ENCODE peak calls at places on chromosomes 5 and 9, in five cellular contexts. S is B cell, I is heart left ventricle, P is WTC11, K is tibial nerve. Q is an unnamed sample.

GRCh38 chr5:144206136-144206535 is 35.5 kb downstream of the KCTD16 start:
- DNase-seq in S (no peak), I (no peak), P (no peak), K (no peak), Q (no peak)

GRCh38 chr5:173823721-173824567 is 64.2 kb upstream of the CPEB4 start:
- DNase-seq in S (no peak), I (no peak), P (no peak), K (no peak), Q (no peak)

GRCh38 chr5:90802695-90803317 is 244.2 kb downstream of the ADGRV1 start:
- DNase-seq in S (no peak), I (no peak), P (peak), K (no peak), Q (no peak)

GRCh38 chr5:73312146-73312871 is 136.3 kb downstream of the FOXD1 start:
- DNase-seq in S (no peak), I (no peak), P (peak), K (peak), Q (no peak)

GRCh38 chr5:1513326-1514026 is 10.3 kb downstream of the LPCAT1 start:
- DNase-seq in S (peak), I (no peak), P (peak), K (no peak), Q (no peak)

GRCh38 chr9:101455656-101456235 is 20.2 kb upstream of the ALDOB start:
- DNase-seq in S (no peak), I (no peak), P (no peak), K (no peak), Q (no peak)

GRCh38 chr5:43400082-43400481 is 12.1 kb downstream of the CCL28 start:
- DNase-seq in S (no peak), I (no peak), P (no peak), K (no peak), Q (no peak)

GRCh38 chr5:6056280-6056679 is 322.1 kb downstream of the MED10 start:
- DNase-seq in S (no peak), I (no peak), P (no peak), K (no peak), Q (no peak)

GRCh38 chr9:89277454-89277853 is 33.5 kb upstream of the CKS2 start:
- DNase-seq in S (no peak), I (no peak), P (no peak), K (no peak), Q (no peak)

GRCh38 chr9:8895498-8896224 is 1096.1 kb upstream of the DMAC1 start:
- DNase-seq in S (no peak), I (no peak), P (no peak), K (peak), Q (no peak)

GRCh38 chr5:87828545-87829213 is 415.9 kb upstream of the CCNH start:
- DNase-seq in S (no peak), I (no peak), P (no peak), K (no peak), Q (no peak)

GRCh38 chr5:178296066-178296465 is 63.5 kb upstream of the PHYKPL start:
- DNase-seq in S (no peak), I (peak), P (no peak), K (no peak), Q (no peak)

GRCh38 chr5:149489605-149490037 is 61.6 kb downstream of the CSNK1A1 start:
- DNase-seq in S (no peak), I (no peak), P (no peak), K (no peak), Q (no peak)

GRCh38 chr5:136066705-136067271 is 38.0 kb downstream of the TGFBI start:
- DNase-seq in S (no peak), I (no peak), P (no peak), K (no peak), Q (no peak)

GRCh38 chr5:6832994-6833393 is 119.8 kb downstream of the TENT4A start:
- DNase-seq in S (no peak), I (no peak), P (no peak), K (no peak), Q (no peak)

GRCh38 chr9:114224247-114224610 is 68.9 kb downstream of the COL27A1 start:
- DNase-seq in S (no peak), I (no peak), P (no peak), K (no peak), Q (no peak)

GRCh38 chr5:139635606-139636206 is 12.4 kb upstream of the CXXC5 start:
- DNase-seq in S (peak), I (peak), P (peak), K (peak), Q (no peak)

GRCh38 chr5:84131372-84131771 is 253.3 kb downstream of the EDIL3 start:
- DNase-seq in S (no peak), I (no peak), P (no peak), K (no peak), Q (no peak)

GRCh38 chr5:36741138-36741537 is 134.7 kb downstream of the SLC1A3 start:
- DNase-seq in S (no peak), I (no peak), P (no peak), K (no peak), Q (no peak)

GRCh38 chr5:149931992-149932436 is 12.6 kb downstream of the PDE6A start:
- DNase-seq in S (no peak), I (no peak), P (no peak), K (no peak), Q (no peak)

GRCh38 chr5:9686211-9686610 is 56.1 kb upstream of the TAS2R1 start:
- DNase-seq in S (no peak), I (no peak), P (no peak), K (no peak), Q (no peak)

GRCh38 chr9:95457769-95458168 is 59.0 kb downstream of the PTCH1 start:
- DNase-seq in S (no peak), I (no peak), P (no peak), K (no peak), Q (no peak)

GRCh38 chr5:28542968-28543367 is 1504.6 kb upstream of the CDH9 start:
- DNase-seq in S (no peak), I (no peak), P (no peak), K (no peak), Q (no peak)

GRCh38 chr5:43389679-43390329 is 22.4 kb downstream of the CCL28 start:
- DNase-seq in S (peak), I (no peak), P (peak), K (peak), Q (no peak)

GRCh38 chr9:36942891-36943290 is 91.2 kb downstream of the PAX5 start:
- DNase-seq in S (no peak), I (no peak), P (no peak), K (no peak), Q (no peak)

GRCh38 chr5:177494356-177495195 is 2.8 kb downstream of the PDLIM7 start:
- DNase-seq in S (peak), I (peak), P (peak), K (peak), Q (peak)

GRCh38 chr5:116013931-116014330 is 18.3 kb upstream of the ARL14EPL start:
- DNase-seq in S (no peak), I (no peak), P (no peak), K (no peak), Q (no peak)

GRCh38 chr5:43647789-43648188 is 44.8 kb downstream of the NNT start:
- DNase-seq in S (no peak), I (no peak), P (no peak), K (no peak), Q (no peak)

GRCh38 chr9:99197124-99197630 is 24.6 kb downstream of the ALG2 start:
- DNase-seq in S (no peak), I (no peak), P (no peak), K (no peak), Q (no peak)
- TF ChIP-seq CTCF in S (no peak), I (no peak), P (no peak), K (no peak), Q (no peak)

GRCh38 chr5:113508756-113509155 is 4.7 kb upstream of the YTHDC2 start:
- DNase-seq in S (no peak), I (no peak), P (no peak), K (no peak), Q (no peak)

GRCh38 chr5:113510836-113511451 is 2.5 kb upstream of the YTHDC2 start:
- DNase-seq in S (no peak), I (no peak), P (no peak), K (no peak), Q (no peak)

GRCh38 chr5:113514263-113514590 is 733 bp downstream of the YTHDC2 start:
- DNase-seq in S (no peak), I (no peak), P (no peak), K (no peak), Q (no peak)

GRCh38 chr5:113512341-113512740 is 1.2 kb upstream of the YTHDC2 start:
- DNase-seq in S (no peak), I (no peak), P (no peak), K (no peak), Q (no peak)

GRCh38 chr5:113513384-113514262 is at the start of gene YTHDC2:
- DNase-seq in S (peak), I (peak), P (peak), K (peak), Q (peak)
- TF ChIP-seq CTCF in S (peak), I (peak), P (no peak), K (no peak), Q (no peak)

DNA sequence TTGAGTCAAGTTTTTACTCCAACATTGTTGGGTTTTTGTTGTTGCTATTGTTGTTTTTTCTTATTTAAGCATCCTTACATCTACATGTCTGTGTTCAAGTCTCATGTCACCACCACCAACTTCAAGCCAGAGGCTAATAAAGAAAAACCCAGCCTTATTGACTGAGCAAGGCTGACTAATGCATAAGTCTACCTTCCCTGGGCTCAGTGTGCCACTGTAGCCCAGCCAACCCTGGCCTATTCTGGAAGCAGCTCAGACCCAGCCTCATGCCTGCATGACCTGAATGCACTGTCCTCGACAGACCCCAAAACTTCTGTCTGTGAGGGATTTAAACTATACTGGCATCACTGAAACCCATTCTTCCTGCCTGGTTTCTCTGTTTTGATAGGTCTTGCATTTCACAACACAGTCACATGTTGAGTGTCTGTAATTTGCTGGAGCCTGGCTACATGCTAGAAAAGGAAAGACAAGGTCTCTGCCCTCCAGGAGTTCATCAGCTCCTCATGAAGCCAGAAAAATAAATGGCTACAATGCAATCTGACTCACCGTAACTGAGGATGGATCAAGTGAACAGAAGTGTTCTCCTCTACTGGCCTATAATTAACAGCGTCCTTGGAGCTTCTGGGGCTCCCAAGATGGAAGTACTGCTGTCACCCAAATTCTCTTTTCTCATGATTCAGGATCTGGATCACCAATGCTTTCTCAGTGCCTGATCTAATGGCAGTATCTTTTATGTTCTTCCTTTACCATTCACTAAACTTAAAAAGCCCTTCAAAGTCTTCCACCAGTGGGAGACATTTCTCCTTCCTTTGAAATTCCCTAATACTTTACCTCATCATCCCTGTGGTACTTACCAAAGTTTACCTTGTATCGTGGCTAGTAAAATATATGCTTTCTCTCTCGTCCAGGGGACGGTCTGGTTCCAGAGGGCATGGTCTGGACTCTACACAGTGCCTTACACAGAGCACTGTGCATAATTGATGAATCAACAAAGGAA is 103.9 kb upstream of the IFNE start:
- DNase-seq in S (no peak), I (no peak), P (no peak), K (no peak), Q (no peak)
- TF ChIP-seq CTCF in S (no peak), I (no peak), P (no peak), K (no peak), Q (no peak)

GRCh38 chr5:96654209-96654608 is 8.0 kb upstream of the CAST start:
- DNase-seq in S (no peak), I (no peak), P (no peak), K (no peak), Q (no peak)

GRCh38 chr5:96649938-96650540 is 12.1 kb upstream of the CAST start:
- DNase-seq in S (no peak), I (no peak), P (no peak), K (no peak), Q (no peak)

GRCh38 chr5:96652769-96653455 is 9.3 kb upstream of the CAST start:
- DNase-seq in S (no peak), I (no peak), P (peak), K (no peak), Q (no peak)

GRCh38 chr5:96651047-96651446 is 11.1 kb upstream of the CAST start:
- DNase-seq in S (no peak), I (no peak), P (no peak), K (no peak), Q (no peak)

DNA sequence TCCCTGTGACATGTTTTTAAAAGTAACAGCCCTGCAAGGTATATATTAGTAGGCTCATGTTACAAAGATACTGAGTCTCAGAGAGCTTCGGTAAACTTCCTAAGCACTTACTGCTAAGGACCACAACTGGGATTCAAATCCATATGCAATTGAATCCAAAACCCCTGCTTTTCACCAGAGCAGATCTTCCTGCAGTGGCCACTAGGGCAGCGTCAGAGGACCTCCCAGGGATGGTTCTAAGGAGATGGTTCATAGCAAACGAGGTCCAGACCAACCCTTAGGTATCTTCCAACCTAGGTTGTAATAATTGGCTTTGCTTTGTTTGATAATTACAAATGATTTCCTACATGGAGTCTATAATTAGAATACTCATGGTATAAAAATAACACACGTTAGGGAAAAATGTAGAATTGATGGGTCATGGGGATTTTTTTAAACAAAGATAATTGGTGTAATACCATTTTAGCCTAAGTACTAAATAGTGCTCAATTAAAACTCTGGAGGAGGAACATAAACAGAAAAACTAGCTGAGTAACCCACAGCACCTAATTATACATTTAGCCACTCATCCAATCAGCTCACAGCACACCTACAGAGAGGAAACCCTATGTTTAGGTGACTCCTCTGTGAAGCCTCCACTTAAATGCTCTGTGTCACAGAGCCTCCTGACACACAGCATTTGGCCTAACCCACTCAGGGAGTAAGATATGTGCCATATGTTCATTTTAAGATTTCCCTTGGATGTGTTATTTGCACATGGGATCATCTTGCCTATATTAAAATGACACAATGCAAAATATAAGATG is 10.0 kb upstream of the CAST start:
- DNase-seq in S (no peak), I (no peak), P (peak), K (no peak), Q (no peak)
- TF ChIP-seq CTCF in S (peak), I (peak), P (no peak), K (no peak), Q (no peak)

GRCh38 chr5:151424892-151425523 is 22.4 kb upstream of the SLC36A1 start:
- DNase-seq in S (no peak), I (no peak), P (peak), K (no peak), Q (no peak)

GRCh38 chr5:151432210-151432609 is 15.2 kb upstream of the SLC36A1 start:
- DNase-seq in S (no peak), I (no peak), P (no peak), K (no peak), Q (no peak)

GRCh38 chr5:151430731-151431130 is 16.7 kb upstream of the SLC36A1 start:
- DNase-seq in S (no peak), I (no peak), P (no peak), K (no peak), Q (no peak)

DNA sequence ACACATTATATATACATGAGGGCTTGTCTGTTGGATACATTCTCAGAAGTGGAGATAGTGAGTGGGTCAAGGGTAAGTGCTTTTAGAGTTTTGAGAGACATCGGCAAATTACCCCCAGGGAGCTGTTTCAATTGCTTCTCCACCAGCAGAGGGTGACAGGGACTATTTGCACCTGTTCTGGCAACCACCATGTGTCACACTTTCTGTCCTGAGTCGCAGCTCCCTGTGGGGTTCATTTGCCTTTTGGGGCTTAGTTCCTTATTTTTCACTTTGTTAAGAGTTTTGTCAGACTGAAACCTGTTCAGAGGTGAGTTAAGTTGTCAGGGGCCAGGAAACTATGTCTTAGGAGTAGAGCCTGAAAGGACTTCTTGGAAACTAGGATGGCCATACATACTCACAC is 20.1 kb upstream of the SLC36A1 start:
- DNase-seq in S (peak), I (no peak), P (no peak), K (no peak), Q (no peak)
- TF ChIP-seq CTCF in S (peak), I (no peak), P (no peak), K (no peak), Q (no peak)

GRCh38 chr9:77841739-77842386 is 189.7 kb downstream of the GNAQ start:
- DNase-seq in S (no peak), I (no peak), P (no peak), K (no peak), Q (no peak)
- TF ChIP-seq CTCF in S (no peak), I (peak), P (no peak), K (no peak), Q (no peak)

DNA sequence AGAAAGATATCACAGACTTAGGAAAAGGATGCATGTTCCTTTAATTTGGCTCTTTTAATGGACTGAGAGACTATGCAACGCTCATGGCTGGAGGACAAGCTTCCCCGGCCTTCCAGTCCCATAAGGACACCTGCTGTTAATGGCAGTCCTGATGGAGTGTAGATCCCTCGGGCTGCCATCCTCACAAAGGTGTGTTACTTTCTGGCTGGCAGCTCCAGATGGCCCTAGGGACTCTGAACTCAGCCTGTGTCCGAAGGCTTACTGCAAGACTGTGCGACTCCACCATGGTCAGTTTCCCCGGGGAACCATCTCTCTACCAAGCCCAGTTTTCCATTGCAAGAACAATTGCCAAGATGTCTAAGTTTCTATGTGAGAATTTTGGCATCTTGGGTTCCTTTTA is 25.5 kb upstream of the KCNIP1 start:
- DNase-seq in S (no peak), I (no peak), P (no peak), K (no peak), Q (no peak)
- TF ChIP-seq CTCF in S (no peak), I (no peak), P (no peak), K (no peak), Q (no peak)

DNA sequence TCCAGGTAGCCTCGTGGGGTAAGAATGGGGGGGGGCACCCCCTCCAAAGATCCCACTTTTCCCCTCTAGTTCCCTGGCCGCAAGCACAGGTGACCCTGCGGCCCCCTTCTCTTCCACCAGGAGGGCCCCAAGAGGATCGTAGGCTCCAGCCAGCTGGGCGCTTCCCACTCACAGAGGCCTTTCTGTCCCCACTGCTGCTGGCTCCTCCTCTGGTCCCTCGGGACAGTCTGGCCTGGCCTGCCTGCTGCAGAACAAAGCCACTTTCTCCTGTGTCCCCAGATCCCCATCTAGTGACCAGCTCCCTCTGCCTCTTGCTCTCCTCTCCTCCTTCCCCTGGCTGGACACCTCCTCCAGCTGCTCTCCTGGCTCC is 534 bp upstream of the SAPCD2 start:
- DNase-seq in S (no peak), I (peak), P (no peak), K (no peak), Q (no peak)
- TF ChIP-seq CTCF in S (no peak), I (no peak), P (no peak), K (peak), Q (no peak)